ENCODE peak calls at places on chromosomes 2 and 18, in five cellular contexts. F, D, U, Q and B are unnamed samples.

GRCh38 chr2:181123798-181124217 is 143.4 kb downstream of the UBE2E3 start:
- DNase-seq in Q (no peak), U (no peak), D (no peak), F (peak; percentile 14), B (no peak)

GRCh38 chr2:201622306-201622705 is 21.0 kb downstream of the TMEM237 start:
- DNase-seq in F (no peak), D (no peak), U (no peak), Q (no peak), B (peak; percentile 8)

GRCh38 chr2:15700131-15700530 is 108.5 kb downstream of the DDX1 start:
- DNase-seq in U (no peak), D (no peak), Q (no peak), F (no peak), B (no peak)

GRCh38 chr2:128625966-128626757 is 307.5 kb upstream of the HS6ST1 start:
- DNase-seq in D (no peak), Q (no peak), F (no peak), U (no peak), B (no peak)

GRCh38 chr2:201507725-201508124 is 56.2 kb downstream of the STRADB start:
- DNase-seq in D (no peak), U (no peak), Q (no peak), F (no peak), B (no peak)

GRCh38 chr2:70777450-70777849 is 9.4 kb upstream of the ADD2 start:
- DNase-seq in D (no peak), F (no peak), Q (no peak), U (no peak), B (no peak)

GRCh38 chr2:150280255-150280654 is 207.2 kb downstream of the RND3 start:
- DNase-seq in D (no peak), U (no peak), F (no peak), Q (no peak), B (peak; percentile 87)

GRCh38 chr2:156343096-156343939 is 10.8 kb upstream of the NR4A2 start:
- DNase-seq in U (no peak), D (no peak), Q (no peak), F (no peak), B (no peak)

GRCh38 chr2:70133521-70134348 is 46.5 kb downstream of the PCBP1 start:
- DNase-seq in D (no peak), Q (no peak), U (no peak), F (no peak), B (no peak)

GRCh38 chr18:77165489-77166415 is 33.2 kb upstream of the MBP start:
- DNase-seq in Q (no peak), D (no peak), F (no peak), U (peak; percentile 83), B (no peak)

GRCh38 chr2:219149667-219150066 is 10.9 kb downstream of the NHEJ1 start:
- DNase-seq in U (no peak), F (no peak), D (peak; percentile 47), Q (no peak), B (no peak)

GRCh38 chr2:52474091-52474490 is 1293.5 kb upstream of the CHAC2 start:
- DNase-seq in D (no peak), Q (no peak), F (no peak), U (no peak), B (no peak)

GRCh38 chr2:223959688-223960087 is 2.4 kb downstream of the MRPL44 start:
- DNase-seq in F (no peak), D (no peak), U (no peak), Q (no peak), B (peak; percentile 14)

GRCh38 chr18:48391863-48392262 is 17.3 kb downstream of the ZBTB7C start:
- DNase-seq in Q (no peak), D (peak; percentile 43), U (peak; percentile 44), F (no peak), B (no peak)

GRCh38 chr2:150513647-150514046 is 26.2 kb upstream of the RND3 start:
- DNase-seq in U (no peak), Q (no peak), F (no peak), D (no peak), B (peak; percentile 91)

GRCh38 chr2:190210471-190210870 is 109.2 kb downstream of the HIBCH start:
- DNase-seq in F (no peak), Q (no peak), D (no peak), U (no peak), B (peak; percentile 48)

GRCh38 chr18:51541230-51541629 is 343.7 kb upstream of the MEX3C start:
- DNase-seq in U (no peak), Q (no peak), D (no peak), F (no peak), B (no peak)

GRCh38 chr18:61637905-61638304 is 254.9 kb downstream of the RNF152 start:
- DNase-seq in U (no peak), Q (no peak), F (peak; percentile 81), D (peak; percentile 72), B (no peak)

GRCh38 chr2:85744771-85745601 is 8.8 kb upstream of the ATOH8 start:
- DNase-seq in D (no peak), Q (no peak), U (no peak), F (no peak), B (peak; percentile 70)

GRCh38 chr2:150601280-150602038 is 114.0 kb upstream of the RND3 start:
- DNase-seq in F (no peak), D (no peak), U (no peak), Q (no peak), B (peak; percentile 81)

GRCh38 chr18:32301976-32302743 is 112.3 kb downstream of the MEP1B start:
- DNase-seq in U (no peak), F (no peak), D (no peak), Q (no peak), B (peak; percentile 94)

GRCh38 chr2:121197369-121198091 is 87.5 kb downstream of the TFCP2L1 start:
- DNase-seq in Q (no peak), U (peak; percentile 69), F (no peak), D (peak; percentile 90), B (peak; percentile 35)

GRCh38 chr18:3213231-3214059 is 6.3 kb downstream of the MYOM1 start:
- DNase-seq in U (no peak), F (no peak), Q (no peak), D (no peak), B (no peak)

GRCh38 chr2:208496129-208496528 is 89.5 kb downstream of the PTH2R start:
- DNase-seq in U (no peak), F (peak; percentile 29), D (no peak), Q (no peak), B (no peak)

GRCh38 chr18:10041180-10041579 is 127.4 kb downstream of the VAPA start:
- DNase-seq in Q (no peak), F (no peak), U (peak; percentile 73), D (no peak), B (peak; percentile 57)

GRCh38 chr2:230893881-230894781 is 29.4 kb downstream of the ITM2C start:
- DNase-seq in F (no peak), D (no peak), Q (no peak), U (peak; percentile 14), B (no peak)

GRCh38 chr18:79385749-79386341 is 9.9 kb upstream of the NFATC1 start:
- DNase-seq in F (no peak), U (no peak), D (no peak), Q (no peak), B (no peak)

GRCh38 chr18:12774982-12775381 is 72.1 kb downstream of the PSMG2 start:
- DNase-seq in Q (no peak), F (no peak), U (no peak), D (no peak), B (no peak)

GRCh38 chr18:12779456-12779855 is 76.6 kb downstream of the PSMG2 start:
- DNase-seq in D (no peak), Q (no peak), U (no peak), F (no peak), B (no peak)

GRCh38 chr18:12779043-12779442 is 76.2 kb downstream of the PSMG2 start:
- DNase-seq in D (no peak), U (no peak), Q (no peak), F (no peak), B (no peak)

GRCh38 chr18:12777543-12777942 is 74.7 kb downstream of the PSMG2 start:
- DNase-seq in Q (no peak), U (no peak), D (no peak), F (no peak), B (no peak)

DNA sequence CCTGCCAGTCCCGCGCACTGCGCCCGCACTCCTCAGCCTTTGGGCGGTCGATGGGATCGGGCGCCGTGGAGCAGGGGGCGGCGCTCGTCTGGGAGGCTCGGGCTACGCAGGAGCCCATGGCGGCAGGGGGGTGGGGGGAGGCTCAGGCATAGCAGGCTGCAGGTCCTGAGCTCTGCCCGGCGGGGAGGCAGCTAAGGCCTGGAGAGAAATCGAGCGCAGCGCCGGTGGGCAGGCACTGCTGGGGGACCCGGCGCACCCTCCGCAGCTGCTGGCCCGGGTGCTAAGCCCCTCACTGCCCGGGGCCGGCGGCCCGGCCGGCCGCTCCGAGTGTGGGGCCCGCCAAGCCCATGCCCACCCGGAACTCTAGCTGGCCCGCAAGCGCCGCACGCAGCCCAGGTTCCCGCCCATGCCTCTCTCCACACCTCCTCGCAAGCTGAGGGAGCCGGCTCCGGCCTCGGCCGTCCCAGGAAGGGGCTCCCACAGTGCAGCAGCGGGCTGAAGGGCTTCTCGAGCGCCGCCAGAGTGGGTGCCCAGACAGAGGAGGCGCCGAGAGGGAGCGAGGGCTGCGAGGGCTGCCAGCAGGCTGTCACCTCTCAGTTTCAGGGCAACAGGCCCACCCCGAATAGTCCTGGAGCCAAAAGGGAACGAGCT is 74.1 kb downstream of the PSMG2 start:
- DNase-seq in U (no peak), F (peak; percentile 78), Q (no peak), D (no peak), B (no peak)
- H3K4me3 ChIP-seq in U (peak overlapping the region; percentile 18), F (peak overlapping the region; percentile 72), Q (peak overlapping the region; percentile 65), D (peak overlapping the region; percentile 18), B (no peak overlapping the region)

GRCh38 chr2:40489678-40489960 is 37.7 kb upstream of the SLC8A1 start:
- DNase-seq in D (no peak), U (no peak), Q (no peak), F (no peak), B (no peak)
- H3K4me3 ChIP-seq in D (peak overlapping the region; percentile 29), U (peak overlapping the region; percentile 58), Q (peak overlapping the region; percentile 50), F (no peak overlapping the region), B (peak overlapping the region; percentile 52)

DNA sequence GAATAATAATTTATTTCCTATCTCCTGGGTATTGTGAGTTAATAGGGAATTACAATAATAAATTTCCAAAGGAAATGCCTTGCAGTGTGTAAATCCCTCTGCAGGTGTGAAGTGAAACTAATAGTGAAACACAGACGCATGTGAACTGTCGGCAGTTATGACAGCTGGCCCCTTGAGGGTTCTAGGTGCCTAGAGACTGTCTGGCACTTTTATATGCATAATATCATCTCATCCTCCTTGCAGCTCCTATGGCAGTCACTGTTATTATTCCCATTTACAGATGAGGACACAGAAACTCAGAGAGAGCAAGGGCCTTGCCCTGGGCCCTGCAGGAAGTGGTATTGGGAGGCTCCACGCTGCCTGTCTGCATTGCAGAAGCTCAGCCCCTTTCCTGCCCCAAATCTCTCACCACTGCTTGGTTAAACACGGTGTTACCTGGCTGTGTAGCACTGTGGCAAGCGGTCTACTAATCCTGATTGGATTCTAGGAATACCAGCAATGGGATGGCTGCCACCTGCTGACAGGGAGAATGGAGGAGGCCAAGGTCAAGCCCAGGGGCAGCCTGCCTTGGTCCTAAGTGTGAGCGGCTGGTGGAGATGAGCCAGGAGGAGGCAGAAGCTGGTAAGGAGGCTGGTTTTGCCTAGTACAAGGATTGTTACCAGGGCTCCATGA is 32.8 kb upstream of the ACKR3 start:
- DNase-seq in D (no peak), F (no peak), Q (no peak), U (no peak), B (no peak)
- H3K4me3 ChIP-seq in D (peak overlapping the region; percentile 2), F (no peak overlapping the region), Q (no peak overlapping the region), U (no peak overlapping the region), B (no peak overlapping the region)

DNA sequence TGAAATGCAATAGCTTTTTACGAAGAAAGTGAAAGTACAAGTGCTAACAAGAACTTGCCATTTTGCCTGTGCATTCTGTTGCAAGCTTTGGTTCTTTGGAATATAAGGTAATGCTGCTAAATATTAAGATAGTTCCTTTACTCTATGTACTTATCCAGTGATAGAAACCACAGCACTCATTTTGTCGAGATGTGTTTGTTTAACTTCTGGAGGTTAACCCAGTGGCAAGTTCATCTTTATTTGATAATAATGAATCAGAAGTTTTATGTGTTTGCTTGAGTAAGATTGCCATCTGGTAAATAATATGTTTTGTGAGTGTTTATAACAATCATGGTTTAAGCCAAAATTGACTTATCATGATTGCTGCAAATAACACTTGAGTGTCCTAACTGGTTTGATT is 373.1 kb upstream of the FANCL start:
- DNase-seq in U (no peak), Q (peak; percentile 20), D (no peak), F (no peak), B (no peak)
- H3K4me3 ChIP-seq in U (no peak overlapping the region), Q (no peak overlapping the region), D (no peak overlapping the region), F (no peak overlapping the region), B (no peak overlapping the region)